ENCODE peak calls at places on chromosomes 13 and 19, in eight cellular contexts. G is CD8-positive, alpha-beta memory T cell; L is AG10803; F is psoas muscle; D is HFF-Myc; E is ovary; N is astrocyte of the spinal cord; S is GM23248. M is an unnamed sample.

GRCh38 chr13:20359335-20359734 is 127.2 kb upstream of the GJB6 start:
- DNase-seq in G (no peak), L (peak), F (no peak), D (peak), E (no peak), N (peak), S (peak), M (peak)

GRCh38 chr13:41622545-41623429 is 165.4 kb downstream of the RGCC start:
- DNase-seq in G (no peak), L (peak), F (no peak), D (peak), E (no peak), N (peak), S (peak), M (no peak)

GRCh38 chr19:6996810-6997209 is 24.4 kb downstream of the MBD3L2B start:
- DNase-seq in G (no peak), L (no peak), F (no peak), D (no peak), E (no peak), N (no peak), S (no peak), M (no peak)

GRCh38 chr13:48043789-48044503 is 6.4 kb downstream of the NUDT15 start:
- DNase-seq in G (no peak), L (peak), F (no peak), D (no peak), E (no peak), N (peak), S (peak), M (no peak)

GRCh38 chr13:97266734-97267417 is 44.7 kb downstream of the MBNL2 start:
- DNase-seq in G (no peak), L (no peak), F (no peak), D (no peak), E (no peak), N (peak), S (no peak), M (no peak)

GRCh38 chr13:48156466-48156865 is 61.6 kb upstream of the MED4 start:
- DNase-seq in G (peak), L (no peak), F (no peak), D (no peak), E (no peak), N (no peak), S (no peak), M (peak)

GRCh38 chr19:31332096-31332495 is 17.1 kb downstream of the TSHZ3 start:
- DNase-seq in G (no peak), L (peak), F (no peak), D (no peak), E (no peak), N (no peak), S (peak), M (no peak)

GRCh38 chr13:26377038-26377437 is 123.1 kb downstream of the CDK8 start:
- DNase-seq in G (no peak), L (peak), F (peak), D (no peak), E (no peak), N (no peak), S (peak), M (peak)

GRCh38 chr19:3061214-3062161 is 807 bp downstream of the TLE5 start:
- DNase-seq in G (peak), L (peak), F (peak), D (no peak), E (peak), N (no peak), S (peak), M (no peak)

GRCh38 chr19:54207908-54208783 is 7.5 kb downstream of the RPS9 start:
- DNase-seq in G (no peak), L (peak), F (no peak), D (no peak), E (peak), N (peak), S (peak), M (no peak)

GRCh38 chr13:113074876-113075275 is 30.7 kb upstream of the F7 start:
- DNase-seq in G (no peak), L (no peak), F (peak), D (no peak), E (no peak), N (no peak), S (no peak), M (no peak)

GRCh38 chr13:103794526-103794925 is 728.3 kb upstream of the SLC10A2 start:
- DNase-seq in G (no peak), L (no peak), F (no peak), D (no peak), E (no peak), N (no peak), S (no peak), M (no peak)

GRCh38 chr13:75864718-75865117 is 228.6 kb downstream of the LMO7 start:
- DNase-seq in G (no peak), L (peak), F (no peak), D (no peak), E (no peak), N (peak), S (peak), M (no peak)

GRCh38 chr19:44845612-44846454 is at the start of gene NECTIN2:
- DNase-seq in G (peak), L (peak), F (peak), D (peak), E (peak), N (peak), S (peak), M (peak)

GRCh38 chr19:43623889-43624670 is 4.7 kb upstream of the ZNF428 start:
- DNase-seq in G (no peak), L (no peak), F (no peak), D (no peak), E (no peak), N (no peak), S (no peak), M (peak)

GRCh38 chr13:29190298-29190697 is 370.2 kb downstream of the MTUS2 start:
- DNase-seq in G (no peak), L (no peak), F (no peak), D (no peak), E (no peak), N (no peak), S (no peak), M (no peak)

GRCh38 chr19:54432144-54432738 is 16.8 kb upstream of the LENG8 start:
- DNase-seq in G (no peak), L (no peak), F (no peak), D (no peak), E (no peak), N (no peak), S (no peak), M (peak)

GRCh38 chr19:51417107-51417806 is at the start of gene SIGLEC10:
- DNase-seq in G (no peak), L (no peak), F (peak), D (no peak), E (no peak), N (no peak), S (no peak), M (no peak)

GRCh38 chr19:49861541-49862410 is 5.6 kb downstream of the PNKP start:
- DNase-seq in G (no peak), L (no peak), F (no peak), D (no peak), E (peak), N (no peak), S (no peak), M (no peak)

GRCh38 chr19:57269515-57270250 is 10.6 kb upstream of the ZNF460 start:
- DNase-seq in G (no peak), L (peak), F (no peak), D (peak), E (no peak), N (peak), S (peak), M (no peak)

GRCh38 chr19:4258181-4258580 is 11.3 kb downstream of the YJU2 start:
- DNase-seq in G (no peak), L (no peak), F (no peak), D (no peak), E (no peak), N (no peak), S (no peak), M (no peak)

GRCh38 chr19:29260477-29261317 is 47.7 kb upstream of the UQCRFS1 start:
- DNase-seq in G (no peak), L (peak), F (peak), D (no peak), E (no peak), N (no peak), S (peak), M (peak)

GRCh38 chr13:48728876-48729275 is 75.1 kb downstream of the CYSLTR2 start:
- DNase-seq in G (no peak), L (no peak), F (no peak), D (no peak), E (no peak), N (no peak), S (no peak), M (no peak)

GRCh38 chr13:45048890-45049407 is 59.6 kb downstream of the GPALPP1 start:
- DNase-seq in G (no peak), L (no peak), F (no peak), D (no peak), E (no peak), N (no peak), S (no peak), M (no peak)

GRCh38 chr19:33502991-33503790 is 18.4 kb downstream of the PEPD start:
- DNase-seq in G (no peak), L (no peak), F (no peak), D (no peak), E (no peak), N (no peak), S (no peak), M (no peak)

GRCh38 chr19:50705422-50706019 is 14.1 kb downstream of the SHANK1 start:
- DNase-seq in G (no peak), L (peak), F (no peak), D (peak), E (no peak), N (peak), S (peak), M (peak)

GRCh38 chr19:16160943-16161560 is 12.3 kb downstream of the CIB3 start:
- DNase-seq in G (no peak), L (peak), F (no peak), D (peak), E (no peak), N (peak), S (peak), M (peak)

GRCh38 chr19:31350033-31350692 is 927 bp upstream of the TSHZ3 start:
- DNase-seq in G (no peak), L (peak), F (peak), D (no peak), E (peak), N (peak), S (peak), M (no peak)

GRCh38 chr13:106033634-106034033 is 501.8 kb downstream of the EFNB2 start:
- DNase-seq in G (no peak), L (peak), F (no peak), D (no peak), E (no peak), N (peak), S (peak), M (no peak)

GRCh38 chr19:2717638-2718541 is 3.3 kb downstream of the DIRAS1 start:
- DNase-seq in G (no peak), L (no peak), F (no peak), D (no peak), E (no peak), N (no peak), S (no peak), M (no peak)

GRCh38 chr19:5762608-5763217 is 21.8 kb downstream of the PRR22 start:
- DNase-seq in G (no peak), L (no peak), F (no peak), D (no peak), E (no peak), N (no peak), S (no peak), M (no peak)

GRCh38 chr19:48914181-48914580 is 14.1 kb downstream of the NUCB1 start:
- DNase-seq in G (no peak), L (no peak), F (no peak), D (no peak), E (no peak), N (no peak), S (no peak), M (no peak)

GRCh38 chr13:110454227-110454859 is 107.2 kb downstream of the RAB20 start:
- DNase-seq in G (no peak), L (no peak), F (no peak), D (no peak), E (no peak), N (no peak), S (no peak), M (no peak)

GRCh38 chr19:55676384-55676783 is 1.4 kb downstream of the EPN1 start:
- DNase-seq in G (no peak), L (peak), F (no peak), D (no peak), E (no peak), N (no peak), S (peak), M (no peak)

GRCh38 chr19:55677572-55678028 is 2.6 kb downstream of the EPN1 start:
- DNase-seq in G (no peak), L (no peak), F (no peak), D (no peak), E (no peak), N (no peak), S (no peak), M (no peak)

GRCh38 chr19:55678121-55678671 is 3.2 kb downstream of the EPN1 start:
- DNase-seq in G (no peak), L (no peak), F (no peak), D (no peak), E (no peak), N (no peak), S (no peak), M (no peak)

GRCh38 chr19:55675661-55676354 is 782 bp downstream of the EPN1 start:
- DNase-seq in G (no peak), L (no peak), F (no peak), D (no peak), E (no peak), N (no peak), S (peak), M (no peak)

GRCh38 chr19:55676889-55677505 is 2.0 kb downstream of the EPN1 start:
- DNase-seq in G (no peak), L (no peak), F (no peak), D (no peak), E (no peak), N (no peak), S (peak), M (no peak)
- H3K4me3 ChIP-seq in G (no peak), L (peak), F (peak), D (no peak), E (no peak), N (no peak), S (peak), M (peak)

DNA sequence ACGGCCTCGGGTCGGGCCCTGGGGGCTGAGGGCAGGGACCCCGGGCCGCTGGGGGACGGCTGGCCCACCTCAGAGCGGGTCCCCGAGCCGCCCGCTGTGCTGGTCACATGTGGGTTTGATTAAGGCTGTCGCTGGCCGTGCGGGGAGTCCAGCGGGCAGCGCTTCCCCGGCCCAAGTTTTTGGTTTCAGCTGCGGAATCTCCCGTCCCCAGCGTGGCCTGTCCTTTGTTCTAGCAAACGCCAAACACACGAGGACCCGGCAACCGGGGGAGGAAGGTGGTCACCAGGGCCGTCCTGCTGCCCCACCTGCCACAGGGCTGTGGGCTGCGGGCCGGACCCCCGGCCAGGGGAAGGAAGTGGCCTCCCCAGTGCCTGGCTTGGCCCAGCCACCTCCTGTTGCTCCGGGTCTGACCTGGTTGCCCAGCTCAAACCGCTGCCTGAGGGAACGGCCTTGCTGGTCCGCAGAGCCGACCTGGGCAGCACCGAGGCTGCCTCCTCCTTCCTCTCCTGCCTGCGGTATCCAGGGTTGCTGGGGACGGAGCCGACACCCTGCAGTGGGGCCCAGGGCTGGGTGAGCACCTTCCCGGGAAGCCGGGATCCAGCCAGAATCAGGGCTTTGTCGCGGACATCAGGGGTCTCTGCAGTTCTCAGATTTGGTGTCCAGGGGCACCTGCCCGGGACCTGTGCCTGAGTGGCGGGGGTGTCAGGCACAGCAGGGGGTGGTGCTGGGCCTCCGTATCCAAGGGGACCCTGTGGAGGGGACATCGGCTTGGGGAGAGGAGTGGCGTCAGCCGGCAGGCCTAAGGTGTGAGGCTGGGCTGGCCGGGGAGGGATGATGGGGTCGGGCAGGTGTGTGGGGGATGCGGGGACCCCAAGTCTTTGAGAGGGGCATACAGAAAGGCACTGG is 2.2 kb downstream of the EFNA2 start:
- DNase-seq in G (no peak), L (no peak), F (no peak), D (no peak), E (no peak), N (no peak), S (peak), M (no peak)
- H3K4me3 ChIP-seq in G (no peak), L (no peak), F (no peak), D (no peak), E (no peak), N (no peak), S (no peak), M (no peak)

GRCh38 chr19:42250666-42251531 is 4.0 kb downstream of the ERF start:
- DNase-seq in G (no peak), L (peak), F (no peak), D (no peak), E (peak), N (peak), S (peak), M (no peak)
- H3K4me3 ChIP-seq in G (no peak), L (peak), F (peak), D (peak), E (no peak), N (peak), S (peak), M (no peak)

GRCh38 chr19:18571564-18572344 is at the start of gene UBA52:
- DNase-seq in G (peak), L (peak), F (peak), D (peak), E (peak), N (peak), S (peak), M (peak)

GRCh38 chr19:18568367-18568766 is 3.3 kb upstream of the UBA52 start:
- DNase-seq in G (no peak), L (no peak), F (no peak), D (no peak), E (no peak), N (no peak), S (no peak), M (no peak)

GRCh38 chr19:18562086-18562485 is 4.4 kb downstream of the KXD1 start:
- DNase-seq in G (no peak), L (peak), F (peak), D (no peak), E (no peak), N (no peak), S (peak), M (no peak)

GRCh38 chr19:18566953-18567352 is 4.7 kb upstream of the UBA52 start:
- DNase-seq in G (no peak), L (no peak), F (no peak), D (no peak), E (no peak), N (no peak), S (no peak), M (no peak)
- H3K4me3 ChIP-seq in G (no peak), L (no peak), F (no peak), D (no peak), E (no peak), N (no peak), S (no peak), M (no peak)

M was measured in HCT116.